ENCODE peak calls at places on chromosomes 6 and 20, in six cellular contexts. One of them, this sample, is unnamed.

GRCh38 chr20:15491564-15491963 is 1081.7 kb downstream of the KIF16B start:
- DNase-seq in mesendoderm: peak
- DNase-seq in IMR-90: no peak
- DNase-seq in H9: peak
- DNase-seq in mesenchymal stem cell: no peak
- DNase-seq in H1: peak
- DNase-seq in this sample: no peak

GRCh38 chr6:110944681-110945151 is 13.8 kb upstream of the GTF3C6 start:
- DNase-seq in mesendoderm: no peak
- DNase-seq in IMR-90: peak
- DNase-seq in H9: no peak
- DNase-seq in mesenchymal stem cell: peak
- DNase-seq in H1: no peak
- DNase-seq in this sample: no peak

GRCh38 chr20:46333136-46333991 is 25.1 kb upstream of the CDH22 start:
- DNase-seq in mesendoderm: no peak
- DNase-seq in IMR-90: no peak
- DNase-seq in H9: no peak
- DNase-seq in mesenchymal stem cell: no peak
- DNase-seq in H1: no peak
- DNase-seq in this sample: no peak

GRCh38 chr20:32440069-32440757 is 82.1 kb downstream of the ASXL1 start:
- DNase-seq in mesendoderm: no peak
- DNase-seq in IMR-90: no peak
- DNase-seq in H9: no peak
- DNase-seq in mesenchymal stem cell: no peak
- DNase-seq in H1: no peak
- DNase-seq in this sample: no peak

GRCh38 chr20:20706285-20706684 is 6.2 kb downstream of the RALGAPA2 start:
- DNase-seq in mesendoderm: no peak
- DNase-seq in IMR-90: no peak
- DNase-seq in H9: no peak
- DNase-seq in mesenchymal stem cell: no peak
- DNase-seq in H1: no peak
- DNase-seq in this sample: no peak

GRCh38 chr6:89161326-89162046 is 15.6 kb downstream of the PM20D2 start:
- DNase-seq in mesendoderm: peak
- DNase-seq in IMR-90: peak
- DNase-seq in H9: peak
- DNase-seq in mesenchymal stem cell: no peak
- DNase-seq in H1: no peak
- DNase-seq in this sample: no peak

GRCh38 chr20:25082498-25082873 is 545 bp upstream of the VSX1 start:
- DNase-seq in mesendoderm: no peak
- DNase-seq in IMR-90: no peak
- DNase-seq in H9: peak
- DNase-seq in mesenchymal stem cell: no peak
- DNase-seq in H1: no peak
- DNase-seq in this sample: no peak

GRCh38 chr6:113862112-113862511 is 5.0 kb downstream of the MARCKS start:
- DNase-seq in mesendoderm: no peak
- DNase-seq in IMR-90: no peak
- DNase-seq in H9: no peak
- DNase-seq in mesenchymal stem cell: no peak
- DNase-seq in H1: no peak
- DNase-seq in this sample: no peak

GRCh38 chr20:6269163-6269873 is 146.5 kb upstream of the FERMT1 start:
- DNase-seq in mesendoderm: peak
- DNase-seq in IMR-90: no peak
- DNase-seq in H9: peak
- DNase-seq in mesenchymal stem cell: peak
- DNase-seq in H1: no peak
- DNase-seq in this sample: no peak

GRCh38 chr20:25543068-25543467 is 42.3 kb downstream of the NINL start:
- DNase-seq in mesendoderm: no peak
- DNase-seq in IMR-90: peak
- DNase-seq in H9: no peak
- DNase-seq in mesenchymal stem cell: peak
- DNase-seq in H1: no peak
- DNase-seq in this sample: no peak

GRCh38 chr20:772806-773205 is 4.5 kb upstream of the SLC52A3 start:
- DNase-seq in mesendoderm: no peak
- DNase-seq in IMR-90: no peak
- DNase-seq in H9: no peak
- DNase-seq in mesenchymal stem cell: no peak
- DNase-seq in H1: no peak
- DNase-seq in this sample: no peak

GRCh38 chr20:13274311-13274965 is 53.4 kb downstream of the ISM1 start:
- DNase-seq in mesendoderm: peak
- DNase-seq in IMR-90: no peak
- DNase-seq in H9: peak
- DNase-seq in mesenchymal stem cell: no peak
- DNase-seq in H1: peak
- DNase-seq in this sample: peak

GRCh38 chr20:11901127-11901526 is 16.6 kb upstream of the BTBD3 start:
- DNase-seq in mesendoderm: no peak
- DNase-seq in IMR-90: peak
- DNase-seq in H9: no peak
- DNase-seq in mesenchymal stem cell: peak
- DNase-seq in H1: no peak
- DNase-seq in this sample: no peak

GRCh38 chr6:97059473-97059872 is 134.9 kb downstream of the KLHL32 start:
- DNase-seq in mesendoderm: peak
- DNase-seq in IMR-90: peak
- DNase-seq in H9: no peak
- DNase-seq in mesenchymal stem cell: peak
- DNase-seq in H1: no peak
- DNase-seq in this sample: no peak

GRCh38 chr6:89977808-89978748 is 83.8 kb downstream of the GJA10 start:
- DNase-seq in mesendoderm: no peak
- DNase-seq in IMR-90: peak
- DNase-seq in H9: no peak
- DNase-seq in mesenchymal stem cell: peak
- DNase-seq in H1: no peak
- DNase-seq in this sample: no peak

GRCh38 chr6:130027948-130028347 is 9.6 kb downstream of the L3MBTL3 start:
- DNase-seq in mesendoderm: no peak
- DNase-seq in IMR-90: no peak
- DNase-seq in H9: no peak
- DNase-seq in mesenchymal stem cell: no peak
- DNase-seq in H1: no peak
- DNase-seq in this sample: no peak

GRCh38 chr6:90393232-90393884 is 96.7 kb upstream of the BACH2 start:
- DNase-seq in mesendoderm: peak
- DNase-seq in IMR-90: peak
- DNase-seq in H9: peak
- DNase-seq in mesenchymal stem cell: peak
- DNase-seq in H1: peak
- DNase-seq in this sample: peak

GRCh38 chr6:30494275-30494990 is 5.1 kb downstream of the HLA-E start:
- DNase-seq in mesendoderm: no peak
- DNase-seq in IMR-90: no peak
- DNase-seq in H9: no peak
- DNase-seq in mesenchymal stem cell: no peak
- DNase-seq in H1: no peak
- DNase-seq in this sample: no peak

GRCh38 chr6:13724174-13724573 is 12.5 kb upstream of the RANBP9 start:
- DNase-seq in mesendoderm: peak
- DNase-seq in IMR-90: no peak
- DNase-seq in H9: no peak
- DNase-seq in mesenchymal stem cell: no peak
- DNase-seq in H1: no peak
- DNase-seq in this sample: no peak

DNA sequence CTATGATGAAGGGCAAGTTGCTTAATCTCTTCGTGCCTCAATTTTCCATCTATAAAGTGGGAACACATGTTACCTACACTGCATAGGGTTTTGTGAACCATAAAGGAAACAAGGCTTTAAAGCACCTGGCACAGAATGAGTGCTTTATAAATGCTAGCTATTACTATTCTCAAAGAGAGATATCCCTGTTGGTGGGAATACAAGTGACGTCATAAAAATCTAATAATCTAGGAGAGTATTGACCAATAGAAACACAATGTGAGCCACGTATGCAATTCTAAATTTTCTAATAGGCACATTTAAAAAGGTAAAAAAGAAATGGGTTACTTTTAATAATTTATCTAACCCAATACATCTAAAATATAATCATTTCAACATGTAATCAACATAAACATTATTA is 316.4 kb downstream of the PTPRT start:
- DNase-seq in mesendoderm: no peak
- DNase-seq in IMR-90: no peak
- DNase-seq in H9: no peak
- DNase-seq in mesenchymal stem cell: no peak
- DNase-seq in H1: no peak
- DNase-seq in this sample: no peak
- H2BK15ac ChIP-seq in mesendoderm: no peak
- H2BK15ac ChIP-seq in IMR-90: no peak
- H2BK15ac ChIP-seq in H9: no peak
- H2BK15ac ChIP-seq in mesenchymal stem cell: no peak
- H2BK15ac ChIP-seq in H1: no peak
- H2BK15ac ChIP-seq in this sample: no peak

GRCh38 chr6:155351273-155352129 is 37.2 kb upstream of the TFB1M start:
- DNase-seq in mesendoderm: no peak
- DNase-seq in IMR-90: no peak
- DNase-seq in H9: no peak
- DNase-seq in mesenchymal stem cell: no peak
- DNase-seq in H1: no peak
- DNase-seq in this sample: no peak

GRCh38 chr6:155349956-155350355 is 35.7 kb upstream of the TFB1M start:
- DNase-seq in mesendoderm: no peak
- DNase-seq in IMR-90: no peak
- DNase-seq in H9: no peak
- DNase-seq in mesenchymal stem cell: no peak
- DNase-seq in H1: no peak
- DNase-seq in this sample: no peak

GRCh38 chr6:155347800-155348199 is 33.5 kb upstream of the TFB1M start:
- DNase-seq in mesendoderm: no peak
- DNase-seq in IMR-90: no peak
- DNase-seq in H9: no peak
- DNase-seq in mesenchymal stem cell: no peak
- DNase-seq in H1: no peak
- DNase-seq in this sample: no peak

GRCh38 chr6:155346957-155347356 is 32.7 kb upstream of the TFB1M start:
- DNase-seq in mesendoderm: no peak
- DNase-seq in IMR-90: no peak
- DNase-seq in H9: no peak
- DNase-seq in mesenchymal stem cell: no peak
- DNase-seq in H1: no peak
- DNase-seq in this sample: no peak

DNA sequence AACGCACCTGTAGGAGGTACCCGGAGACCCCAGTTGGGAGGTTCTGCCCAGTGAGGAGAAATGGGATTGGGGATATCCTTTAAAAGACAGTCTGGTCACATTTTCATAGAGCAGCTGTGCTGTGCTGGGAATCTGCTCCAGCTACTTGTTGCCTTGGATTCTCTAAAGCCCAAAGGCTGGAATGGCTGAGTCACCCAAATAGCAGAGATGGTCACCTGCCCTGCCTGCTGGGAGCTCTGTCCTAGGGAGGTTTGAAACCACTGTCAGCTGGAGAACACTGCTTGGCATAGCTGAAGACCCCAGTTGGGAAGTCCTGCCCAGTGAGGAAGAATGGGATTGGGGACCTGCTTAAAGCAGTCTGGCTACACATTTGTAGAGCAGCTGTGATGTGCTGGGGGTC is 34.8 kb upstream of the TFB1M start:
- DNase-seq in mesendoderm: no peak
- DNase-seq in IMR-90: peak
- DNase-seq in H9: no peak
- DNase-seq in mesenchymal stem cell: peak
- DNase-seq in H1: no peak
- DNase-seq in this sample: no peak
- H2BK15ac ChIP-seq in mesendoderm: no peak
- H2BK15ac ChIP-seq in IMR-90: peak
- H2BK15ac ChIP-seq in H9: no peak
- H2BK15ac ChIP-seq in mesenchymal stem cell: no peak
- H2BK15ac ChIP-seq in H1: no peak
- H2BK15ac ChIP-seq in this sample: no peak

GRCh38 chr6:148423601-148424270 is 81.1 kb downstream of the SASH1 start:
- DNase-seq in mesendoderm: no peak
- DNase-seq in IMR-90: peak
- DNase-seq in H9: no peak
- DNase-seq in mesenchymal stem cell: no peak
- DNase-seq in H1: no peak
- DNase-seq in this sample: no peak
- H2BK15ac ChIP-seq in mesendoderm: no peak
- H2BK15ac ChIP-seq in IMR-90: no peak
- H2BK15ac ChIP-seq in H9: no peak
- H2BK15ac ChIP-seq in mesenchymal stem cell: no peak
- H2BK15ac ChIP-seq in H1: no peak
- H2BK15ac ChIP-seq in this sample: no peak

DNA sequence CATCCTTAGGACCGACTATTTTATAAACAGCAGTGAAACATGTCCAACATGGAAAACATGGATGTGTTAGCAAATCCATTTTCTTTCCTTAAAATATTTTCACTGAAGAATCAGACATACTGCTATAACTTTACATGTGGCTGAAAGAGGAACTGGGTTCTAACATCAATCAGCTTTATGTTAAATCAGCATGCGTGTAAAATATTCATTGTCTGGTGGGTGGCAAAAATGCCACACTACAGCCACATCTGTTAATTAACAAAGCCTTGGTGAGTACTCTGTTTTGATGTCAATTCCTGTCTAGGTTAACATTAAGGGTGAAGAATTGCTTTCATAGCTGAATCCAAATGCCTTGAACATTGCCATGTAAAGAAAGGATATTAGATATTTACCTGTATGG is 222.6 kb upstream of the CEP162 start:
- DNase-seq in mesendoderm: no peak
- DNase-seq in IMR-90: no peak
- DNase-seq in H9: no peak
- DNase-seq in mesenchymal stem cell: no peak
- DNase-seq in H1: no peak
- DNase-seq in this sample: no peak
- H2BK15ac ChIP-seq in mesendoderm: no peak
- H2BK15ac ChIP-seq in IMR-90: no peak
- H2BK15ac ChIP-seq in H9: no peak
- H2BK15ac ChIP-seq in mesenchymal stem cell: no peak
- H2BK15ac ChIP-seq in H1: no peak
- H2BK15ac ChIP-seq in this sample: no peak

GRCh38 chr20:63254237-63254535 is at the start of gene NKAIN4:
- DNase-seq in mesendoderm: no peak
- DNase-seq in IMR-90: no peak
- DNase-seq in H9: no peak
- DNase-seq in mesenchymal stem cell: no peak
- DNase-seq in H1: no peak
- DNase-seq in this sample: no peak
- H2BK15ac ChIP-seq in mesendoderm: no peak
- H2BK15ac ChIP-seq in IMR-90: no peak
- H2BK15ac ChIP-seq in H9: no peak
- H2BK15ac ChIP-seq in mesenchymal stem cell: no peak
- H2BK15ac ChIP-seq in H1: peak
- H2BK15ac ChIP-seq in this sample: peak

GRCh38 chr6:16783485-16783884 is 22.2 kb upstream of the ATXN1 start:
- DNase-seq in mesendoderm: no peak
- DNase-seq in IMR-90: peak
- DNase-seq in H9: no peak
- DNase-seq in mesenchymal stem cell: peak
- DNase-seq in H1: no peak
- DNase-seq in this sample: no peak
- H2BK15ac ChIP-seq in mesendoderm: no peak
- H2BK15ac ChIP-seq in IMR-90: no peak
- H2BK15ac ChIP-seq in H9: no peak
- H2BK15ac ChIP-seq in mesenchymal stem cell: no peak
- H2BK15ac ChIP-seq in H1: no peak
- H2BK15ac ChIP-seq in this sample: no peak